ENCODE peak calls at places on chromosomes 16 and 17, in four cellular contexts. T is bronchial epithelial cell, K is stomach, W is mucosa of descending colon. V is an unnamed sample.

GRCh38 chr17:21078056-21078825 is 35.4 kb upstream of the USP22 start:
- DNase-seq in K (no peak), W (no peak), T (no peak), V (no peak)

GRCh38 chr16:27029525-27029924 is 37.2 kb upstream of the C16orf82 start:
- DNase-seq in T (no peak), W (no peak), K (no peak), V (no peak)

GRCh38 chr17:7019839-7020519 is 2.9 kb upstream of the BCL6B start:
- DNase-seq in K (peak; percentile 57), T (no peak), W (peak; percentile 71), V (peak; percentile 55)

GRCh38 chr17:81337449-81337848 is 42.3 kb upstream of the SLC38A10 start:
- DNase-seq in W (peak; percentile 77), K (peak; percentile 81), T (no peak), V (no peak)

GRCh38 chr17:61399131-61400057 is at the start of gene TBX2:
- DNase-seq in T (no peak), W (peak; percentile 62), K (peak; percentile 51), V (peak; percentile 91)

GRCh38 chr17:61407211-61407911 is 7.7 kb downstream of the TBX2 start:
- DNase-seq in W (peak; percentile 19), K (no peak), T (no peak), V (no peak)

GRCh38 chr16:28596840-28597691 is at the start of gene SULT1A2:
- DNase-seq in K (peak; percentile 60), T (peak; percentile 57), W (peak; percentile 84), V (no peak)

GRCh38 chr17:28478940-28479615 is 5.6 kb downstream of the SLC13A2 start:
- DNase-seq in K (no peak), W (no peak), T (peak; percentile 43), V (no peak)

GRCh38 chr17:81394377-81394747 is 895 bp upstream of the BAHCC1 start:
- DNase-seq in W (no peak), T (no peak), K (no peak), V (no peak)

GRCh38 chr17:22463110-22463850 is 771.0 kb downstream of the KCNJ18 start:
- DNase-seq in T (no peak), K (no peak), W (no peak), V (no peak)

GRCh38 chr16:22370038-22370541 is 4.3 kb downstream of the CDR2 start:
- DNase-seq in W (no peak), K (no peak), T (no peak), V (peak; percentile 47)

GRCh38 chr17:62760059-62760887 is 47.8 kb downstream of the MARCHF10 start:
- DNase-seq in W (no peak), T (peak; percentile 39), K (no peak), V (peak; percentile 71)

GRCh38 chr16:9092963-9093477 is 1.6 kb downstream of the HAPSTR1 start:
- DNase-seq in T (no peak), K (peak; percentile 55), W (peak; percentile 65), V (no peak)

GRCh38 chr16:87288753-87289362 is 28.3 kb downstream of the C16orf95 start:
- DNase-seq in W (no peak), T (no peak), K (no peak), V (peak; percentile 73)

GRCh38 chr16:27322858-27323780 is 9.3 kb downstream of the IL4R start:
- DNase-seq in T (peak; percentile 94), K (peak; percentile 75), W (peak; percentile 81), V (no peak)

GRCh38 chr17:18139949-18140348 is 31.4 kb downstream of the MYO15A start:
- DNase-seq in T (no peak), K (no peak), W (no peak), V (peak; percentile 28)

GRCh38 chr17:46175891-46176290 is 17.3 kb downstream of the KANSL1 start:
- DNase-seq in T (no peak), W (no peak), K (no peak), V (no peak)

GRCh38 chr16:2692251-2692947 is 10.1 kb downstream of the KCTD5 start:
- DNase-seq in T (no peak), K (no peak), W (no peak), V (no peak)

GRCh38 chr16:80346160-80346632 is 194.6 kb upstream of the DYNLRB2 start:
- DNase-seq in T (no peak), W (no peak), K (no peak), V (peak; percentile 26)

GRCh38 chr17:39928868-39929651 is 1.5 kb downstream of the LRRC3C start:
- DNase-seq in W (no peak), T (peak; percentile 97), K (no peak), V (peak; percentile 95)

GRCh38 chr16:2053897-2054296 is 6.1 kb downstream of the TSC2 start:
- DNase-seq in T (no peak), K (no peak), W (no peak), V (peak; percentile 73)

GRCh38 chr16:24771132-24771778 is 41.8 kb downstream of the TNRC6A start:
- DNase-seq in W (no peak), K (no peak), T (peak; percentile 14), V (peak; percentile 69)

GRCh38 chr16:54930034-54930938 is at the start of gene IRX5:
- DNase-seq in K (peak; percentile 92), T (peak; percentile 86), W (peak; percentile 80), V (peak; percentile 96)

GRCh38 chr17:40121886-40122465 is at the start of gene MSL1:
- DNase-seq in T (no peak), K (peak; percentile 90), W (peak; percentile 94), V (peak; percentile 82)

GRCh38 chr16:88906020-88906419 is 39.6 kb upstream of the PABPN1L start:
- DNase-seq in W (no peak), K (no peak), T (no peak), V (no peak)

GRCh38 chr17:57413848-57414651 is 157.7 kb downstream of the MSI2 start:
- DNase-seq in W (peak; percentile 46), T (no peak), K (no peak), V (no peak)

GRCh38 chr16:2027024-2028010 is 615 bp downstream of the NHERF2 start:
- DNase-seq in W (peak; percentile 42), T (peak; percentile 33), K (no peak), V (no peak)

GRCh38 chr16:85187002-85187401 is 74.7 kb upstream of the CIBAR2 start:
- DNase-seq in T (no peak), K (no peak), W (no peak), V (peak; percentile 63)

GRCh38 chr17:40025991-40026815 is 11.0 kb downstream of the CSF3 start:
- DNase-seq in K (no peak), T (peak; percentile 76), W (no peak), V (peak; percentile 66)

GRCh38 chr17:31466096-31466495 is 74.6 kb downstream of the RAB11FIP4 start:
- DNase-seq in K (no peak), T (no peak), W (no peak), V (no peak)

GRCh38 chr16:50743575-50744225 is 1.8 kb downstream of the CYLD start:
- DNase-seq in T (no peak), K (no peak), W (no peak), V (no peak)

GRCh38 chr16:50742521-50743150 is 750 bp downstream of the CYLD start:
- DNase-seq in W (no peak), T (peak; percentile 38), K (no peak), V (peak; percentile 57)

GRCh38 chr16:50747206-50747956 is 5.5 kb downstream of the CYLD start:
- DNase-seq in W (no peak), K (no peak), T (peak; percentile 45), V (peak; percentile 55)

GRCh38 chr16:50744911-50745310 is 3.0 kb downstream of the CYLD start:
- DNase-seq in K (no peak), W (no peak), T (peak; percentile 79), V (peak; percentile 19)

DNA sequence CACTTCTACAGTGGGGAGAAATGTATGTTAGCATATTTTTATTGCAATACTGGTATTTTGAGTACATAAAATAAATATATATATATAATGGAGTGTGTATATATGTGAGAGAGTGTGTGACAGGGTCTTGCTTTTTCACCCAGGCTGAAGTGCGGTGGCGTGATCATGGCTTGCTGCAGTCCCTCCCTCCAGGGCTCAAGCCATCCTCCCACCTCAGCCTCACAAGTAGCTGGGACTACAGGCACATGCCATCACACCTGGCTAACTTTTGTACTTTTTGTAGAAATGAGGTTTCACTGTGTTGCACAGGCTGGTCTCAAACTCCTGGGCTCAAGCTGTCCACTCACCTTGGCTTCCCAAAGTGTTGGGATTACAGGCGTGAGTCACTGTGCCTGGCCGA is 4.1 kb downstream of the CYLD start:
- DNase-seq in K (no peak), T (no peak), W (no peak), V (no peak)
- H3K4me3 ChIP-seq in K (no peak overlapping the region), T (no peak overlapping the region), W (no peak overlapping the region), V (no peak overlapping the region)

GRCh38 chr17:55320594-55321506 is 56.1 kb downstream of the HLF start:
- DNase-seq in K (peak; percentile 80), T (peak; percentile 85), W (no peak), V (no peak)
- TF ChIP-seq CTCF in K (no peak), T (no peak), W (no peak), V (no peak)

GRCh38 chr16:29814592-29814991 is 1.4 kb upstream of the PAGR1 start:
- DNase-seq in T (no peak), W (peak; percentile 40), K (no peak), V (no peak)
- H3K4me3 ChIP-seq in T (no peak overlapping the region), W (no peak overlapping the region), K (no peak overlapping the region), V (no peak overlapping the region)

GRCh38 chr17:48751172-48751571 is 22.6 kb upstream of the HOXB13 start:
- DNase-seq in T (no peak), K (no peak), W (no peak), V (no peak)

GRCh38 chr17:48752399-48753288 is 24.1 kb upstream of the HOXB13 start:
- DNase-seq in T (no peak), K (no peak), W (no peak), V (no peak)

GRCh38 chr17:48753794-48754499 is 25.4 kb upstream of the HOXB13 start:
- DNase-seq in T (no peak), W (no peak), K (no peak), V (no peak)

GRCh38 chr17:48749621-48750553 is 21.3 kb upstream of the HOXB13 start:
- DNase-seq in W (no peak), K (no peak), T (no peak), V (no peak)

GRCh38 chr17:48751733-48752398 is 23.3 kb upstream of the HOXB13 start:
- DNase-seq in T (no peak), W (no peak), K (no peak), V (no peak)
- TF ChIP-seq CTCF in T (no peak), W (no peak), K (no peak), V (no peak)

DNA sequence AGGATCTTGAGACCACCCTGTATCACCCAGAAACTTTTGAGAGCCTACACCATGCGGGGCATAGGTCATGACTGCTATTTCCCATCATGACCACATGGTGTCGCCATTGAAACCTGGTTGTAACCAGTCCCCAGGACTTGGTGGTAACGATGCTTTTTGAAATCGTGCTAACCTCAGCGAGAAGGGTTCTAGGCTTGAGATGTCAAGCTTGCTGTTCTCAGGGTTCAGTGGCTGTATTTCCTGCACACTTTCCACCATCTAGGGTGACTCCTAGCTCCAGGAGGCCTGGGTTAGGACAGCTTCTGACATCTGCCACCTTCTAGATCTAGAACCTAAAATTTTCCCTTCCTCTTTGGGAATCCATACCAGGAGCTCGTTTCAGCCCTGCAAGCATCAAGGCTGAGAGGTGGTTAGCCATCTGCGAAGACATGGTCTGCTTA is 13.0 kb upstream of the SPNS3 start:
- DNase-seq in T (peak; percentile 68), W (peak; percentile 39), K (peak; percentile 69), V (peak; percentile 85)
- H3K4me3 ChIP-seq in T (no peak overlapping the region), W (no peak overlapping the region), K (no peak overlapping the region), V (no peak overlapping the region)

V was measured in choroid plexus epithelial cell.